ENCODE peak calls at places on chromosomes 7 and 10, in seven cellular contexts. S is HCT116, J is GM12878, R is K562, C is SK-N-SH, F is HepG2, O is H1. Z is an unnamed sample.

GRCh38 chr7:106249488-106249887 is 35.3 kb downstream of the NAMPT start:
- DNase-seq in C (no peak), F (no peak), S (no peak), O (no peak), R (no peak), J (no peak), Z (no peak)

GRCh38 chr10:133009218-133009954 is 67.0 kb upstream of the CFAP46 start:
- DNase-seq in F (no peak), R (peak; percentile 15), S (no peak), J (no peak), O (no peak), C (no peak), Z (no peak)

GRCh38 chr10:129057856-129058663 is 409.0 kb upstream of the MGMT start:
- DNase-seq in O (no peak), F (no peak), C (no peak), J (peak; percentile 40), R (no peak), S (no peak), Z (no peak)

GRCh38 chr7:6520163-6520981 is 30.9 kb downstream of the GRID2IP start:
- DNase-seq in F (no peak), O (no peak), J (no peak), S (no peak), R (no peak), C (no peak), Z (no peak)

GRCh38 chr7:48088559-48089414 is at the start of gene UPP1:
- DNase-seq in O (peak; percentile 90), J (peak; percentile 76), R (peak; percentile 89), C (peak; percentile 92), F (peak; percentile 97), S (peak; percentile 73), Z (peak; percentile 92)

GRCh38 chr10:132829403-132829802 is 43.5 kb upstream of the NKX6-2 start:
- DNase-seq in F (no peak), R (no peak), J (no peak), S (no peak), O (no peak), C (peak; percentile 47), Z (no peak)

GRCh38 chr10:22931948-22932347 is 4.1 kb downstream of the ARMC3 start:
- DNase-seq in F (no peak), C (no peak), S (no peak), J (no peak), O (no peak), R (no peak), Z (no peak)

GRCh38 chr7:139231513-139232376 is 708 bp downstream of the UBN2 start:
- DNase-seq in F (peak; percentile 58), S (no peak), O (peak; percentile 63), C (peak; percentile 83), R (peak; percentile 71), J (no peak), Z (no peak)

GRCh38 chr10:84066202-84066601 is 73.1 kb upstream of the GHITM start:
- DNase-seq in C (no peak), O (no peak), R (no peak), J (no peak), S (no peak), F (no peak), Z (no peak)

GRCh38 chr7:29853775-29854174 is 47.5 kb downstream of the WIPF3 start:
- DNase-seq in O (no peak), J (no peak), F (no peak), R (no peak), C (no peak), S (no peak), Z (no peak)

GRCh38 chr7:92685146-92686042 is 95.2 kb upstream of the FAM133B start:
- DNase-seq in F (no peak), C (no peak), R (no peak), O (no peak), J (no peak), S (no peak), Z (peak; percentile 16)

GRCh38 chr7:6530626-6531491 is 20.4 kb downstream of the GRID2IP start:
- DNase-seq in F (no peak), S (no peak), O (peak; percentile 91), J (no peak), R (peak; percentile 30), C (peak; percentile 79), Z (no peak)

GRCh38 chr10:101397140-101397539 is 43.2 kb downstream of the BTRC start:
- DNase-seq in F (peak; percentile 27), J (no peak), S (peak; percentile 6), C (peak; percentile 76), O (no peak), R (peak; percentile 16), Z (no peak)

GRCh38 chr10:43585046-43585445 is 10.6 kb upstream of the ZNF239 start:
- DNase-seq in C (no peak), O (no peak), J (no peak), S (no peak), F (no peak), R (no peak), Z (no peak)

GRCh38 chr7:50229964-50230363 is 74.6 kb upstream of the IKZF1 start:
- DNase-seq in S (peak; percentile 19), R (peak; percentile 62), O (no peak), J (no peak), C (no peak), F (no peak), Z (peak; percentile 52)

GRCh38 chr7:107253599-107253998 is 84.8 kb downstream of the HBP1 start:
- DNase-seq in J (no peak), S (no peak), R (no peak), O (no peak), F (no peak), C (no peak), Z (no peak)

GRCh38 chr7:132463922-132464321 is 112.3 kb downstream of the PLXNA4 start:
- DNase-seq in O (no peak), F (no peak), R (no peak), S (no peak), C (no peak), J (no peak), Z (no peak)

GRCh38 chr7:131188367-131189339 is 139.0 kb upstream of the MKLN1 start:
- DNase-seq in F (peak; percentile 28), C (no peak), S (peak; percentile 93), O (no peak), J (peak; percentile 61), R (peak; percentile 61), Z (no peak)

GRCh38 chr7:91940171-91940570 is 491 bp upstream of the AKAP9 start:
- DNase-seq in C (peak; percentile 63), F (peak; percentile 14), R (peak; percentile 76), O (peak; percentile 49), S (no peak), J (no peak), Z (no peak)

GRCh38 chr10:46523119-46523880 is 33.2 kb downstream of the GPRIN2 start:
- DNase-seq in J (no peak), O (no peak), C (peak; percentile 48), F (no peak), S (peak; percentile 13), R (no peak), Z (no peak)

GRCh38 chr10:15877836-15878576 is 17.7 kb upstream of the MINDY3 start:
- DNase-seq in R (peak; percentile 57), O (peak; percentile 58), F (peak; percentile 45), S (no peak), C (no peak), J (no peak), Z (no peak)

GRCh38 chr10:113266152-113266551 is 286.7 kb upstream of the HABP2 start:
- DNase-seq in R (no peak), J (no peak), C (no peak), O (no peak), S (no peak), F (no peak), Z (no peak)

GRCh38 chr10:113264333-113265131 is 288.3 kb upstream of the HABP2 start:
- DNase-seq in R (no peak), S (no peak), C (no peak), O (no peak), F (peak; percentile 21), J (no peak), Z (no peak)

GRCh38 chr10:113269333-113269732 is 283.5 kb upstream of the HABP2 start:
- DNase-seq in C (no peak), R (no peak), F (no peak), J (no peak), S (no peak), O (no peak), Z (no peak)

GRCh38 chr10:113267616-113268015 is 285.2 kb upstream of the HABP2 start:
- DNase-seq in S (no peak), O (no peak), C (no peak), R (no peak), J (no peak), F (no peak), Z (no peak)

DNA sequence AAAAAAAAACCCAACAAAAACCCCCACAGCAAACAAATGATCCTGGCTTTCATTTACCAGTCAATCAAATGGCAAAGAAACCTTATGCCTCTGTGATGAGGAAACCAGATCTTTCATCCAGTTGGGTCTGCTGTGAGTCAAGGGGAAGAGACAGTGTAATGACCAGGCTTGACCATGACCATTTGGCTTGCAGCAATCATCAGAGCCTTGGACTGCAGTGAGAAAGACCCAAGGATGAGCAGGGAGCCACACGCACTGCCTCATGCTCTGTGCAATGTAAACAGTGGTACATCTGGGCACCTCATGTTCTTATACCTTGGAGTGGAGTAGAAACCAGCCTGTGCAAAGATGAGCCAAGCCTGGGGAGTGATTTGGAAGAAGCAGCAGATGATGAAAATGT is 284.7 kb upstream of the HABP2 start:
- DNase-seq in C (no peak), J (no peak), F (no peak), O (no peak), R (no peak), S (no peak), Z (no peak)
- TF ChIP-seq YY1 in C (no peak), J (no peak), F (no peak), O (no peak), R (no peak), S (no peak), Z (no peak)

GRCh38 chr7:33055147-33055546 is 7.4 kb downstream of the NT5C3A start:
- DNase-seq in C (no peak), J (no peak), F (no peak), R (no peak), O (no peak), S (no peak), Z (no peak)
- H3K4me1 ChIP-seq in C (no peaks in the 10 kb centered on the region), J (peaks cover 21% of the 10 kb centered on the region), F (peaks cover 54% of the 10 kb centered on the region), R (peaks cover 26% of the 10 kb centered on the region), O (no peaks in the 10 kb centered on the region), S (no peaks in the 10 kb centered on the region), Z (no peaks in the 10 kb centered on the region)

DNA sequence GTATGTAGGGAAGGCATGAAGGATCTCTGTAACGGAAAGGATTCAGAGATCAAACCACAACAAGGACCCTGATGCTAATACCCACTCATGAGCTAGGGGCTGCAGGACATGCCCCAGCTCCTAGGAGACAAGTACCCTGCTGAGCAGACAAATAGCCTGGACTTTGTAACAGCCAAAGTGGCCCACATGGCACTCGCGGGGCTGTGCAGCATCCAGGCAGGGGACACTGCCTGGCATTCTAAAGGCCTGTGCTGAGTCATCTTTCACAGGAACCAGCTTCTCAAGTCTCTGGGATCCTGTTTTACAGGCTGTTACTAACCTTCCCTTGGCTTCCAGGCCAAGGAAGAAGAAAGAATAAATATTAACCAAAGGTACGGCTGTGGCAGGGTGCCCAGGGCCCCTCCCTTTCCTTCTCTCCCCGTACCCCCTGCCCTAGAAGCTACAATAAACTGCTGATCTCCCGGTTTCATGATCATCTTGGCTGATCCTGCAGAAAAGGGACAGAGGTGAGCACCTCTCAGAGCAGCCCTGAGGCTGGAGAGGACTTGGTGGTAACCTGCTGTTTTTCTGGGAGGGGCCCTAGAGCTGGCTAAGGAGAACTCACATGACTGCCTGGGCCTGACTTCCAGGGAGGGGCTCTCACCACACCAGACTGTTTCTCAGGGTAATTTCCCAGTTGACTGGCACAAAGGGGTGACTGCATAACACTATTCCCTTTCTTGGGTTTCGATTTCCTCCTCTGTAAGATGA is 4.2 kb upstream of the RPEL1 start:
- DNase-seq in J (no peak), S (peak; percentile 86), O (no peak), R (no peak), C (no peak), F (peak; percentile 50), Z (no peak)
- TF ChIP-seq YY1 in J (no peak), S (peak; percentile 68), O (no peak), R (no peak), C (no peak), F (no peak), Z (no peak)

GRCh38 chr7:116528008-116528789 is 3.4 kb downstream of the CAV1 start:
- DNase-seq in J (no peak), R (no peak), O (no peak), S (peak; percentile 54), C (peak; percentile 21), F (no peak), Z (no peak)
- H3K4me1 ChIP-seq in J (peaks cover 26% of the 10 kb centered on the region), R (peaks cover 21% of the 10 kb centered on the region), O (peaks cover 6% of the 10 kb centered on the region), S (peaks cover 27% of the 10 kb centered on the region), C (peaks cover 37% of the 10 kb centered on the region), F (peaks cover 21% of the 10 kb centered on the region), Z (no peaks in the 10 kb centered on the region)